ENCODE peak calls at places on chromosomes 6 and 20, in four cellular contexts. P, C, Y and E are unnamed samples.

GRCh38 chr6:81821449-81821848 is 69.0 kb upstream of the TENT5A start:
- DNase-seq in P (no peak), C (no peak), Y (no peak), E (no peak)

GRCh38 chr20:48826883-48827771 is 672 bp downstream of the PREX1 start:
- DNase-seq in P (no peak), C (no peak), Y (no peak), E (peak)

GRCh38 chr20:62921119-62921687 is 5.1 kb downstream of the DIDO1 start:
- DNase-seq in P (no peak), C (no peak), Y (peak), E (peak)

GRCh38 chr6:15033850-15034203 is 212.0 kb upstream of the JARID2 start:
- DNase-seq in P (no peak), C (no peak), Y (no peak), E (no peak)

GRCh38 chr6:125415921-125416320 is 114.2 kb upstream of the HDDC2 start:
- DNase-seq in P (no peak), C (no peak), Y (no peak), E (no peak)

GRCh38 chr20:58907481-58908137 is 55.1 kb downstream of the GNAS start:
- DNase-seq in P (peak), C (no peak), Y (peak), E (peak)

GRCh38 chr6:146389740-146390139 is 153.9 kb upstream of the RAB32 start:
- DNase-seq in P (no peak), C (no peak), Y (no peak), E (no peak)

GRCh38 chr6:13229205-13230085 is 98.9 kb downstream of the TBC1D7 start:
- DNase-seq in P (no peak), C (no peak), Y (peak), E (no peak)

GRCh38 chr20:10312111-10312510 is 93.5 kb downstream of the SNAP25 start:
- DNase-seq in P (no peak), C (no peak), Y (no peak), E (no peak)

GRCh38 chr6:14475306-14475705 is 357.7 kb downstream of the CD83 start:
- DNase-seq in P (no peak), C (no peak), Y (no peak), E (no peak)

GRCh38 chr6:22194188-22194921 is 102.5 kb downstream of the PRL start:
- DNase-seq in P (peak), C (no peak), Y (no peak), E (no peak)

GRCh38 chr20:49446808-49447207 is 35.7 kb downstream of the KCNB1 start:
- DNase-seq in P (peak), C (peak), Y (no peak), E (peak)

GRCh38 chr20:50340586-50340985 is 150.0 kb downstream of the CEBPB start:
- DNase-seq in P (no peak), C (no peak), Y (no peak), E (no peak)

GRCh38 chr6:113364781-113365545 is 492.2 kb upstream of the MARCKS start:
- DNase-seq in P (no peak), C (no peak), Y (no peak), E (no peak)

GRCh38 chr20:43798591-43799149 is 71.9 kb upstream of the GTSF1L start:
- DNase-seq in P (no peak), C (no peak), Y (no peak), E (no peak)

GRCh38 chr20:62328684-62329388 is 26.0 kb downstream of the ADRM1 start:
- DNase-seq in P (no peak), C (no peak), Y (no peak), E (no peak)

GRCh38 chr6:124490123-124490522 is 472.1 kb upstream of the RNF217 start:
- DNase-seq in P (no peak), C (no peak), Y (no peak), E (no peak)

GRCh38 chr6:156538875-156539660 is 238.1 kb upstream of the ARID1B start:
- DNase-seq in P (no peak), C (no peak), Y (no peak), E (no peak)

GRCh38 chr6:16059496-16059895 is 69.4 kb upstream of the MYLIP start:
- DNase-seq in P (no peak), C (no peak), Y (no peak), E (no peak)

GRCh38 chr6:52361347-52361944 is 505 bp upstream of the PAQR8 start:
- DNase-seq in P (no peak), C (no peak), Y (no peak), E (no peak)

GRCh38 chr20:21017381-21018085 is 88.6 kb downstream of the LINC00237 start:
- DNase-seq in P (no peak), C (no peak), Y (no peak), E (no peak)

GRCh38 chr6:52975580-52975979 is 19.5 kb downstream of the GSTA4 start:
- DNase-seq in P (no peak), C (no peak), Y (no peak), E (no peak)

GRCh38 chr20:6058684-6059295 is 4.9 kb upstream of the LRRN4 start:
- DNase-seq in P (no peak), C (no peak), Y (no peak), E (no peak)

GRCh38 chr6:15586528-15586927 is 76.3 kb downstream of the DTNBP1 start:
- DNase-seq in P (no peak), C (no peak), Y (no peak), E (no peak)

GRCh38 chr6:100163035-100163434 is 169.0 kb upstream of the MCHR2 start:
- DNase-seq in P (no peak), C (no peak), Y (no peak), E (no peak)

GRCh38 chr6:22877946-22878705 is 308.8 kb downstream of the HDGFL1 start:
- DNase-seq in P (no peak), C (no peak), Y (no peak), E (no peak)

GRCh38 chr6:135179920-135180457 is 1.1 kb upstream of the MYB start:
- DNase-seq in P (no peak), C (no peak), Y (peak), E (no peak)

GRCh38 chr6:98416027-98416426 is 418.3 kb upstream of the POU3F2 start:
- DNase-seq in P (no peak), C (no peak), Y (no peak), E (no peak)